ENCODE peak calls at places on chromosome 18, in nine cellular contexts. V is ovary, B is uterus, O is fibroblast of pulmonary artery, I is A549, C is H9, D is lower lobe of right lung, L is cardiac muscle cell, W is hepatocyte. U is an unnamed sample.

GRCh38 chr18:5772706-5773105 is 122.6 kb downstream of the TMEM200C start:
- DNase-seq in V (no peak), B (no peak), O (no peak), I (no peak), C (no peak), D (no peak), L (no peak), W (no peak), U (no peak)

GRCh38 chr18:45588831-45589558 is 26.3 kb upstream of the SLC14A2 start:
- DNase-seq in V (no peak), B (peak), O (no peak), I (no peak), C (no peak), D (no peak), L (peak), W (peak), U (no peak)

GRCh38 chr18:48931680-48932461 is 18.9 kb downstream of the SMAD7 start:
- DNase-seq in V (no peak), B (no peak), O (peak), I (no peak), C (no peak), D (no peak), L (no peak), W (no peak), U (no peak)

GRCh38 chr18:42181474-42181873 is 226.4 kb downstream of the PIK3C3 start:
- DNase-seq in V (no peak), B (no peak), O (no peak), I (no peak), C (no peak), D (no peak), L (no peak), W (no peak), U (no peak)

GRCh38 chr18:70288171-70288850 is 534 bp upstream of the SOCS6 start:
- DNase-seq in V (peak), B (peak), O (peak), I (no peak), C (peak), D (peak), L (peak), W (peak), U (no peak)

GRCh38 chr18:72866901-72867701 is 686 bp downstream of the NETO1 start:
- DNase-seq in V (no peak), B (no peak), O (no peak), I (no peak), C (peak), D (no peak), L (no peak), W (no peak), U (peak)

GRCh38 chr18:3230401-3231334 is 10.9 kb upstream of the MYOM1 start:
- DNase-seq in V (no peak), B (no peak), O (peak), I (peak), C (peak), D (peak), L (peak), W (no peak), U (no peak)

GRCh38 chr18:64785686-64786085 is 636.8 kb upstream of the LINC00305 start:
- DNase-seq in V (no peak), B (no peak), O (no peak), I (no peak), C (no peak), D (no peak), L (no peak), W (no peak), U (no peak)

GRCh38 chr18:58349650-58350049 is 279.2 kb downstream of the ALPK2 start:
- DNase-seq in V (no peak), B (no peak), O (no peak), I (no peak), C (no peak), D (no peak), L (no peak), W (no peak), U (no peak)

GRCh38 chr18:58350526-58350925 is 278.4 kb downstream of the ALPK2 start:
- DNase-seq in V (no peak), B (no peak), O (no peak), I (no peak), C (no peak), D (no peak), L (no peak), W (no peak), U (no peak)

GRCh38 chr18:58348517-58348916 is 280.4 kb downstream of the ALPK2 start:
- DNase-seq in V (no peak), B (no peak), O (peak), I (no peak), C (no peak), D (no peak), L (no peak), W (no peak), U (no peak)

GRCh38 chr18:58347135-58347534 is 281.8 kb downstream of the ALPK2 start:
- DNase-seq in V (no peak), B (no peak), O (no peak), I (no peak), C (no peak), D (no peak), L (no peak), W (no peak), U (no peak)

GRCh38 chr18:58348947-58349346 is 279.9 kb downstream of the ALPK2 start:
- DNase-seq in V (no peak), B (no peak), O (no peak), I (no peak), C (no peak), D (peak), L (no peak), W (no peak), U (no peak)
- TF ChIP-seq CTCF in V (no peak), B (no peak), O (no peak), I (no peak), C (no peak), D (no peak), L (no peak), W (no peak), U (no peak)

GRCh38 chr18:74163019-74163656 is 14.8 kb downstream of the TIMM21 start:
- DNase-seq in V (no peak), B (no peak), O (no peak), I (no peak), C (no peak), D (no peak), L (no peak), W (no peak), U (no peak)
- TF ChIP-seq CTCF in V (no peak), B (no peak), O (no peak), I (no peak), C (peak), D (no peak), L (no peak), W (no peak), U (peak)

GRCh38 chr18:37654711-37655369 is 89.2 kb upstream of the CELF4 start:
- DNase-seq in V (no peak), B (no peak), O (no peak), I (no peak), C (no peak), D (no peak), L (no peak), W (no peak), U (no peak)
- TF ChIP-seq CTCF in V (no peak), B (no peak), O (no peak), I (no peak), C (peak), D (no peak), L (no peak), W (no peak), U (no peak)

DNA sequence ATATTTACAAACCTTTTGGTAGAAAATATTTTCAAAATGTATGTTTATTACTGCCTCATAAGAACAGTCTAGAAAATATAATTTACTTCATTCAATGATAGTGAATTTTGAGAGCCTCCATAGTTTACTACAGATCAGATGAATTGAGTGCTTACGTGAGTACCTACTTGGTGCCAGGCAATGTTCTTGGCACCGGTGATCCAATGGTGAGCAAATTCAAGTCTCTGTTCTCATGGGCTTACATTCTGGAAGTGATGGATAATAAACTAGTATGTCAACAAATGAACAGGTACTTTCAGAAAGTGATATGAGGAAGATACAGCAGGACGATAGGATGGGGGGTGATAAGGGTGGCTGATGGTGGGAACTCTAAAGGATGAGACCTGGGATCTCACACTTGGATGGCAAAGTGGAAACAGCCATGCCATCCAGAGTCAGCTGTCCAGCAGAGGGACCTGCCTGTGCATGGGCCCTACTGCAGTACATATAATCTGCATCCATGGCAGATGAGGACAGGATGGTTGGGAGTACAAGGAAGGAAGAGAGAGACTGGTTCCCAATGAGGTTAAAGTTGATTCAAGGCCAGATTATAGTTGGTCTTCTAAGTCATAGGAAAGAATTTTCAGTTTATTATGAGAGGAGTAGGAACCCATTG is 277.0 kb downstream of the NEDD4L start:
- DNase-seq in V (no peak), B (no peak), O (no peak), I (no peak), C (no peak), D (no peak), L (no peak), W (no peak), U (no peak)
- TF ChIP-seq CTCF in V (no peak), B (no peak), O (no peak), I (no peak), C (no peak), D (no peak), L (no peak), W (no peak), U (no peak)